ENCODE peak calls at places on chromosomes 5 and 9, in five cellular contexts. One of them, this sample, is unnamed.
A peak's percentile ranks its signal among the peaks of the same experiment; 100 is the strongest.

GRCh38 chr9:134488251-134488900 is 153.2 kb upstream of the COL5A1 start:
- DNase-seq in OCI-LY7: no peak
- DNase-seq in fibroblast of pulmonary artery: no peak
- DNase-seq in A549: no peak
- DNase-seq in mammary epithelial cell: no peak
- DNase-seq in this sample: peak; percentile 45

GRCh38 chr5:118224546-118224945 is 763.8 kb downstream of the DTWD2 start:
- DNase-seq in mammary epithelial cell: peak; percentile 11
- DNase-seq in A549: no peak
- DNase-seq in OCI-LY7: no peak
- DNase-seq in fibroblast of pulmonary artery: peak; percentile 35
- DNase-seq in this sample: no peak

GRCh38 chr9:5639816-5640215 is 10.9 kb downstream of the RIC1 start:
- DNase-seq in A549: no peak
- DNase-seq in mammary epithelial cell: no peak
- DNase-seq in fibroblast of pulmonary artery: no peak
- DNase-seq in OCI-LY7: no peak
- DNase-seq in this sample: no peak

GRCh38 chr5:133362438-133362837 is 249.9 kb downstream of the FSTL4 start:
- DNase-seq in OCI-LY7: no peak
- DNase-seq in mammary epithelial cell: no peak
- DNase-seq in fibroblast of pulmonary artery: no peak
- DNase-seq in A549: no peak
- DNase-seq in this sample: no peak

GRCh38 chr5:25975881-25976280 is 1062.5 kb downstream of the CDH9 start:
- DNase-seq in A549: no peak
- DNase-seq in mammary epithelial cell: no peak
- DNase-seq in fibroblast of pulmonary artery: no peak
- DNase-seq in OCI-LY7: no peak
- DNase-seq in this sample: no peak

GRCh38 chr5:126972062-126972895 is 58.1 kb downstream of the MARCHF3 start:
- DNase-seq in OCI-LY7: peak; percentile 83
- DNase-seq in mammary epithelial cell: peak; percentile 3
- DNase-seq in fibroblast of pulmonary artery: peak; percentile 71
- DNase-seq in A549: no peak
- DNase-seq in this sample: no peak

GRCh38 chr5:1065143-1065750 is 46.6 kb downstream of the SLC12A7 start:
- DNase-seq in fibroblast of pulmonary artery: no peak
- DNase-seq in A549: no peak
- DNase-seq in OCI-LY7: no peak
- DNase-seq in mammary epithelial cell: no peak
- DNase-seq in this sample: no peak

GRCh38 chr9:78365979-78366697 is 69.2 kb downstream of the PSAT1 start:
- DNase-seq in mammary epithelial cell: no peak
- DNase-seq in fibroblast of pulmonary artery: peak; percentile 40
- DNase-seq in OCI-LY7: peak; percentile 7
- DNase-seq in A549: no peak
- DNase-seq in this sample: peak; percentile 10

GRCh38 chr9:126617003-126617739 is 3.4 kb downstream of the LMX1B start:
- DNase-seq in mammary epithelial cell: peak; percentile 41
- DNase-seq in OCI-LY7: no peak
- DNase-seq in A549: no peak
- DNase-seq in fibroblast of pulmonary artery: no peak
- DNase-seq in this sample: no peak

GRCh38 chr5:149617760-149618306 is 36.5 kb downstream of the ARHGEF37 start:
- DNase-seq in mammary epithelial cell: no peak
- DNase-seq in fibroblast of pulmonary artery: no peak
- DNase-seq in OCI-LY7: peak; percentile 66
- DNase-seq in A549: no peak
- DNase-seq in this sample: no peak

GRCh38 chr9:34079181-34079580 is 30.5 kb upstream of the UBAP2 start:
- DNase-seq in A549: peak; percentile 73
- DNase-seq in fibroblast of pulmonary artery: peak; percentile 24
- DNase-seq in mammary epithelial cell: peak; percentile 82
- DNase-seq in OCI-LY7: no peak
- DNase-seq in this sample: no peak

GRCh38 chr9:97573482-97574073 is 59.6 kb downstream of the TSTD2 start:
- DNase-seq in OCI-LY7: no peak
- DNase-seq in fibroblast of pulmonary artery: no peak
- DNase-seq in mammary epithelial cell: no peak
- DNase-seq in A549: no peak
- DNase-seq in this sample: no peak

GRCh38 chr5:169827769-169828168 is 152.5 kb downstream of the INSYN2B start:
- DNase-seq in fibroblast of pulmonary artery: peak; percentile 36
- DNase-seq in OCI-LY7: no peak
- DNase-seq in mammary epithelial cell: no peak
- DNase-seq in A549: no peak
- DNase-seq in this sample: no peak

GRCh38 chr5:143435207-143435657 is 31.7 kb upstream of the NR3C1 start:
- DNase-seq in mammary epithelial cell: no peak
- DNase-seq in OCI-LY7: peak; percentile 95
- DNase-seq in A549: no peak
- DNase-seq in fibroblast of pulmonary artery: peak; percentile 8
- DNase-seq in this sample: no peak

GRCh38 chr9:107174441-107174840 is 108.6 kb upstream of the RAD23B start:
- DNase-seq in A549: no peak
- DNase-seq in mammary epithelial cell: no peak
- DNase-seq in OCI-LY7: no peak
- DNase-seq in fibroblast of pulmonary artery: peak; percentile 24
- DNase-seq in this sample: no peak

GRCh38 chr9:33024126-33024965 is 727 bp upstream of the DNAJA1 start:
- DNase-seq in A549: no peak
- DNase-seq in fibroblast of pulmonary artery: peak; percentile 35
- DNase-seq in OCI-LY7: peak; percentile 33
- DNase-seq in mammary epithelial cell: no peak
- DNase-seq in this sample: peak; percentile 35

GRCh38 chr9:89021154-89021803 is 30.0 kb downstream of the S1PR3 start:
- DNase-seq in mammary epithelial cell: peak; percentile 78
- DNase-seq in A549: peak; percentile 41
- DNase-seq in OCI-LY7: no peak
- DNase-seq in fibroblast of pulmonary artery: peak; percentile 87
- DNase-seq in this sample: no peak

GRCh38 chr9:133419005-133419404 is 1.2 kb upstream of the REXO4 start:
- DNase-seq in OCI-LY7: no peak
- DNase-seq in fibroblast of pulmonary artery: no peak
- DNase-seq in A549: no peak
- DNase-seq in mammary epithelial cell: no peak
- DNase-seq in this sample: no peak

GRCh38 chr9:129995409-129996160 is 47.4 kb downstream of the FNBP1 start:
- DNase-seq in fibroblast of pulmonary artery: peak; percentile 45
- DNase-seq in mammary epithelial cell: peak; percentile 76
- DNase-seq in OCI-LY7: peak; percentile 48
- DNase-seq in A549: no peak
- DNase-seq in this sample: no peak

GRCh38 chr9:76247426-76247825 is 146.8 kb downstream of the RFK start:
- DNase-seq in A549: no peak
- DNase-seq in fibroblast of pulmonary artery: no peak
- DNase-seq in OCI-LY7: no peak
- DNase-seq in mammary epithelial cell: no peak
- DNase-seq in this sample: no peak

GRCh38 chr5:132951858-132952257 is 11.6 kb downstream of the AFF4 start:
- DNase-seq in OCI-LY7: no peak
- DNase-seq in A549: no peak
- DNase-seq in fibroblast of pulmonary artery: no peak
- DNase-seq in mammary epithelial cell: no peak
- DNase-seq in this sample: no peak

GRCh38 chr9:83563360-83563759 is 25.2 kb upstream of the FRMD3 start:
- DNase-seq in A549: no peak
- DNase-seq in fibroblast of pulmonary artery: no peak
- DNase-seq in mammary epithelial cell: no peak
- DNase-seq in OCI-LY7: no peak
- DNase-seq in this sample: no peak

GRCh38 chr9:96178153-96178552 is 123.8 kb downstream of the HSD17B3 start:
- DNase-seq in mammary epithelial cell: no peak
- DNase-seq in OCI-LY7: no peak
- DNase-seq in A549: no peak
- DNase-seq in fibroblast of pulmonary artery: no peak
- DNase-seq in this sample: no peak

DNA sequence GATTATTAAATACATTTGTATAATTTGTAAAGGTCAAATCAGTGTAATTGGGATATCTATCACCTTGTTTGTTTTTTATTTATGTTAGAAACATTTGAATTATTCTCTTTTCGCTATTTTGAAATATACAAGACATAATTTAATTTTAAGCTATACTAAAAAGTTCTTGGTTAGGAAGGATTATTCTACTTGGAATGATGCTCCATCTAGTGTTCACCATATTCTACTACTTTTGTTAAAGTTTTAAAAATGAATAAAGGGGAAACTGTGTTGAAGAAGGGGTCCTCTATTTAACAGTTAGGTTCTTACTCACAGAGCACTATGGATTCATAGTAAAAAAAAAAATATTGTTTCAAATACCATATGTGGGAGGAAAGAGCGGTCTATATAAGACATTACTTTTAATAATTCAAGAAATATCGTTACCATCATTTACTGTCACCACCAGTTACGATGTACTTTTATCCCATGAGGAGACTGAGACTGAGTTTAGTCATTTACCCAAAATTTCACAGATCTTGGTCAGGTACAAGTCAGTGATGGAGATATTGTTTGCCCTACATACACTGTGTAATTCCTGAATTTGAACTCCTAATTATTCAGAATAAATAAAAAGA is 6.3 kb upstream of the STOM start:
- DNase-seq in fibroblast of pulmonary artery: peak; percentile 64
- DNase-seq in mammary epithelial cell: no peak
- DNase-seq in A549: no peak
- DNase-seq in OCI-LY7: peak; percentile 19
- DNase-seq in this sample: peak; percentile 36
- TF ChIP-seq CTCF in fibroblast of pulmonary artery: peak; percentile 51
- TF ChIP-seq CTCF in mammary epithelial cell: peak; percentile 51
- TF ChIP-seq CTCF in A549: peak; percentile 52
- TF ChIP-seq CTCF in OCI-LY7: peak; percentile 75
- TF ChIP-seq CTCF in this sample: peak; percentile 59

GRCh38 chr5:110440058-110440457 is 286.4 kb downstream of the TMEM232 start:
- DNase-seq in mammary epithelial cell: no peak
- DNase-seq in A549: no peak
- DNase-seq in fibroblast of pulmonary artery: no peak
- DNase-seq in OCI-LY7: no peak
- DNase-seq in this sample: no peak

GRCh38 chr5:110435207-110435606 is 291.3 kb downstream of the TMEM232 start:
- DNase-seq in A549: no peak
- DNase-seq in OCI-LY7: no peak
- DNase-seq in mammary epithelial cell: no peak
- DNase-seq in fibroblast of pulmonary artery: no peak
- DNase-seq in this sample: no peak

GRCh38 chr5:110439280-110439679 is 287.2 kb downstream of the TMEM232 start:
- DNase-seq in mammary epithelial cell: no peak
- DNase-seq in OCI-LY7: no peak
- DNase-seq in A549: no peak
- DNase-seq in fibroblast of pulmonary artery: no peak
- DNase-seq in this sample: no peak

GRCh38 chr5:110442856-110443255 is 283.6 kb downstream of the TMEM232 start:
- DNase-seq in mammary epithelial cell: no peak
- DNase-seq in A549: no peak
- DNase-seq in fibroblast of pulmonary artery: no peak
- DNase-seq in OCI-LY7: no peak
- DNase-seq in this sample: no peak

DNA sequence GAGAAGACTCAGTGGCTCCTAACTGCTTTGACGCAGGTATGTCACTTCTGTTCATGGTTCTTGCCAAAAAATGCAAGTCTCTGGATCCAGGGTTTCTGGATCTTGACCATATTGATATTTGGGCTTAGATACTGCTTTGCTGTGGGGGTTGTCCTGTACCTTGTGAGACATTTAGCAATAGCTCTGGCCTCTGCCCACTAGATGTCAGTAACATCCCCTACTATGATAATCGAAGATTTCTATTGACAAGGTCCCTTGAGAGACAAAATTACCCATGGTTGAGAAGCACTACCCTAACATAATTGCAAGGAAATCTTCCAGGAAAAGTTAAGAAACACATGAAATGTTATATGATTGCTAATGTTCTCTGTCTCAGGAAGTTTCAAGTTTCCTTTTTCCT is 285.4 kb downstream of the TMEM232 start:
- DNase-seq in A549: no peak
- DNase-seq in fibroblast of pulmonary artery: peak; percentile 44
- DNase-seq in mammary epithelial cell: peak; percentile 13
- DNase-seq in OCI-LY7: peak; percentile 2
- DNase-seq in this sample: peak; percentile 55
- TF ChIP-seq CTCF in A549: no peak
- TF ChIP-seq CTCF in fibroblast of pulmonary artery: peak; percentile 28
- TF ChIP-seq CTCF in mammary epithelial cell: peak; percentile 54
- TF ChIP-seq CTCF in OCI-LY7: peak; percentile 65
- TF ChIP-seq CTCF in this sample: peak; percentile 63

GRCh38 chr5:8581047-8581446 is 712.1 kb downstream of the MTRR start:
- DNase-seq in A549: no peak
- DNase-seq in fibroblast of pulmonary artery: no peak
- DNase-seq in OCI-LY7: no peak
- DNase-seq in mammary epithelial cell: no peak
- DNase-seq in this sample: no peak

GRCh38 chr5:8580298-8580697 is 711.4 kb downstream of the MTRR start:
- DNase-seq in A549: no peak
- DNase-seq in OCI-LY7: no peak
- DNase-seq in fibroblast of pulmonary artery: no peak
- DNase-seq in mammary epithelial cell: no peak
- DNase-seq in this sample: no peak

GRCh38 chr5:8585230-8586018 is 716.5 kb downstream of the MTRR start:
- DNase-seq in fibroblast of pulmonary artery: peak; percentile 2
- DNase-seq in A549: no peak
- DNase-seq in mammary epithelial cell: no peak
- DNase-seq in OCI-LY7: no peak
- DNase-seq in this sample: no peak
- TF ChIP-seq CTCF in fibroblast of pulmonary artery: peak; percentile 27
- TF ChIP-seq CTCF in A549: no peak
- TF ChIP-seq CTCF in mammary epithelial cell: no peak
- TF ChIP-seq CTCF in OCI-LY7: peak; percentile 28
- TF ChIP-seq CTCF in this sample: no peak

GRCh38 chr5:107817436-107817835 is 146.7 kb upstream of the EFNA5 start:
- DNase-seq in A549: no peak
- DNase-seq in fibroblast of pulmonary artery: no peak
- DNase-seq in OCI-LY7: no peak
- DNase-seq in mammary epithelial cell: no peak
- DNase-seq in this sample: no peak

GRCh38 chr5:107815109-107815508 is 144.4 kb upstream of the EFNA5 start:
- DNase-seq in fibroblast of pulmonary artery: no peak
- DNase-seq in OCI-LY7: no peak
- DNase-seq in A549: no peak
- DNase-seq in mammary epithelial cell: no peak
- DNase-seq in this sample: no peak

GRCh38 chr5:107812570-107813141 is 141.9 kb upstream of the EFNA5 start:
- DNase-seq in OCI-LY7: no peak
- DNase-seq in mammary epithelial cell: no peak
- DNase-seq in A549: no peak
- DNase-seq in fibroblast of pulmonary artery: peak; percentile 20
- DNase-seq in this sample: no peak

GRCh38 chr5:107814183-107814582 is 143.4 kb upstream of the EFNA5 start:
- DNase-seq in fibroblast of pulmonary artery: no peak
- DNase-seq in OCI-LY7: no peak
- DNase-seq in A549: no peak
- DNase-seq in mammary epithelial cell: no peak
- DNase-seq in this sample: no peak

DNA sequence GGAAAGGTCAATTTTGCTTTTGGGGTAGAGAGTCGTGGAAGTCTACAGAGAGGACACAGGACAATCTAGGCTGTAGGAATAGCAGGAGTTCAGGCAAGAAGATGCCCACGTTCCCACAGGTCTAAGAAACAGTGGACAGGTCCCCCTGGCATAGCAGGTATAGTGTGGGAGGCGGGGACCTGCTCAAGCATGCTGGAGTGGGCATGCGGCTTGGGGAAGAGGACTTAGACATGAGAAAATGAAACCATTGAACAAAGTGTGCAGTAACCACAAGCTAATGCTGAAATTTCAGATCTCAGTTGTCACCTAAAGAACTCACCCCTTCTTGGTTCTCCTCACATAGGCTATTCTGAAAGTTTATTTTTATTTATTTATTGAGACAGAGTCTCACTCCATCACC is 142.8 kb upstream of the EFNA5 start:
- DNase-seq in OCI-LY7: no peak
- DNase-seq in A549: no peak
- DNase-seq in mammary epithelial cell: no peak
- DNase-seq in fibroblast of pulmonary artery: no peak
- DNase-seq in this sample: no peak
- TF ChIP-seq CTCF in OCI-LY7: no peak
- TF ChIP-seq CTCF in A549: no peak
- TF ChIP-seq CTCF in mammary epithelial cell: no peak
- TF ChIP-seq CTCF in fibroblast of pulmonary artery: no peak
- TF ChIP-seq CTCF in this sample: no peak

This sample was measured in A673.